ENCODE peak calls at places on chromosomes 6 and 20, in five cellular contexts. T is DND-41, N is MM.1S, D is PC-9, L is GM23248. V is an unnamed sample.

GRCh38 chr6:73694711-73695411 is 1.1 kb upstream of the CD109 start:
- DNase-seq in D (peak), N (no peak), T (no peak), L (peak), V (no peak)

GRCh38 chr6:153553627-153554026 is 422.5 kb upstream of the RGS17 start:
- DNase-seq in L (peak), D (no peak), N (peak), T (no peak), V (peak)

GRCh38 chr6:112180095-112180820 is 74.1 kb downstream of the LAMA4 start:
- DNase-seq in N (peak), T (peak), D (peak), L (peak), V (peak)

GRCh38 chr20:3929713-3930060 is 40.5 kb downstream of the PANK2 start:
- DNase-seq in N (no peak), L (no peak), T (no peak), D (no peak), V (no peak)

GRCh38 chr20:57481281-57481711 is 43.6 kb downstream of the CTCFL start:
- DNase-seq in T (no peak), L (no peak), D (no peak), N (peak), V (no peak)

GRCh38 chr6:122393339-122393896 is 6.0 kb upstream of the HSF2 start:
- DNase-seq in N (no peak), D (no peak), T (no peak), L (peak), V (peak)

GRCh38 chr6:29611426-29611825 is 21.6 kb downstream of the GABBR1 start:
- DNase-seq in L (no peak), T (no peak), N (no peak), D (no peak), V (no peak)

GRCh38 chr6:141326426-141326825 is 806.3 kb upstream of the GJE1 start:
- DNase-seq in N (no peak), D (peak), T (no peak), L (peak), V (no peak)

GRCh38 chr6:97919631-97920030 is 636.6 kb upstream of the MMS22L start:
- DNase-seq in D (no peak), T (no peak), L (no peak), N (no peak), V (no peak)

GRCh38 chr6:21999012-21999528 is 297.8 kb downstream of the PRL start:
- DNase-seq in N (no peak), T (no peak), D (no peak), L (peak), V (no peak)

GRCh38 chr6:106309766-106310373 is 15.7 kb downstream of the ATG5 start:
- DNase-seq in T (no peak), N (no peak), D (no peak), L (peak), V (no peak)

GRCh38 chr20:60006261-60006660 is 48.0 kb downstream of the CDH26 start:
- DNase-seq in T (no peak), L (no peak), N (no peak), D (no peak), V (no peak)

GRCh38 chr6:155287762-155288161 is 23.9 kb downstream of the CLDN20 start:
- DNase-seq in T (no peak), N (no peak), D (no peak), L (no peak), V (no peak)

GRCh38 chr6:23498013-23498412 is 628.0 kb upstream of the NRSN1 start:
- DNase-seq in N (no peak), L (no peak), T (no peak), D (no peak), V (no peak)

GRCh38 chr20:41046716-41047115 is 18.1 kb downstream of the TOP1 start:
- DNase-seq in L (peak), T (no peak), N (no peak), D (no peak), V (no peak)

GRCh38 chr20:14861028-14861699 is 523.8 kb upstream of the FLRT3 start:
- DNase-seq in N (no peak), D (no peak), T (no peak), L (no peak), V (peak)

GRCh38 chr6:169224185-169224695 is 29.4 kb downstream of the THBS2 start:
- DNase-seq in D (no peak), N (no peak), L (peak), T (no peak), V (no peak)

GRCh38 chr6:156555117-156555516 is 222.1 kb upstream of the ARID1B start:
- DNase-seq in N (no peak), D (no peak), L (no peak), T (no peak), V (no peak)

GRCh38 chr20:37687478-37687805 is 6.4 kb upstream of the CTNNBL1 start:
- DNase-seq in T (no peak), L (no peak), D (no peak), N (no peak), V (no peak)

GRCh38 chr6:111759413-111759835 is 113.8 kb downstream of the FYN start:
- DNase-seq in T (no peak), L (peak), N (no peak), D (no peak), V (no peak)

GRCh38 chr20:51358032-51358724 is 184.3 kb downstream of the NFATC2 start:
- DNase-seq in T (no peak), L (no peak), N (no peak), D (no peak), V (no peak)

GRCh38 chr6:130421567-130421966 is 55.8 kb downstream of the TMEM200A start:
- DNase-seq in N (no peak), T (no peak), L (peak), D (no peak), V (no peak)

GRCh38 chr6:138293428-138293827 is 75.1 kb upstream of the PBOV1 start:
- DNase-seq in D (no peak), N (no peak), T (no peak), L (peak), V (no peak)

GRCh38 chr6:14012313-14013036 is 87.7 kb downstream of the RNF182 start:
- DNase-seq in T (no peak), N (no peak), D (no peak), L (no peak), V (no peak)

GRCh38 chr6:113968472-113968871 is 2.5 kb downstream of the HDAC2 start:
- DNase-seq in T (no peak), D (no peak), L (no peak), N (no peak), V (no peak)
- H3K4me3 ChIP-seq in T (peak), D (peak), L (peak), N (no peak), V (peak)

GRCh38 chr6:100892693-100893092 is 11.6 kb upstream of the ASCC3 start:
- DNase-seq in N (no peak), L (no peak), D (no peak), T (no peak), V (peak)
- TF ChIP-seq EZH2 in N (no peak), L (no peak), D (no peak), T (no peak), V (no peak)

DNA sequence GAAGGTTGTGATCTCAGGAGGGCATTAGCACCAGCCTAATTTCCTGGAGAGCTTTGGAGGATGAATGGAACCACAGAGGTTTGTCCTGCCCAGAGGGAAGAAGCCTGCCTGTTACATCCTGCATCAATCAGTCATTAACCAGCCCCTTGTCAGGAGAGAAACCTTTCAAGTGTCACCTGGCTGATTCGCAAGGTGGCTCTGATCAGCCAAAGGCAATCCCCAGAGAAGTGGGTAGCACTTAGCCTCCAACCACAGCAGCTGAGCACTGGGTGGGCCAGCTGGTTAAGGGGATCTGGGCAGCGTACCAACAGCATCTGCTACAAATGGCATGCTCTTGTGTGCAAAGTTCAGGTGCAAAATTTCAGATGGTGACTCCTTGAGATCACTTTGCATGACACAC is 26.9 kb downstream of the ANKEF1 start:
- DNase-seq in L (no peak), D (no peak), T (no peak), N (no peak), V (no peak)
- H3K4me3 ChIP-seq in L (no peak), D (no peak), T (no peak), N (no peak), V (no peak)

GRCh38 chr20:58755751-58756524 is 63.3 kb downstream of the NPEPL1 start:
- DNase-seq in L (no peak), T (no peak), N (no peak), D (no peak), V (no peak)
- TF ChIP-seq EZH2 in L (no peak), T (no peak), N (peak), D (no peak), V (no peak)

DNA sequence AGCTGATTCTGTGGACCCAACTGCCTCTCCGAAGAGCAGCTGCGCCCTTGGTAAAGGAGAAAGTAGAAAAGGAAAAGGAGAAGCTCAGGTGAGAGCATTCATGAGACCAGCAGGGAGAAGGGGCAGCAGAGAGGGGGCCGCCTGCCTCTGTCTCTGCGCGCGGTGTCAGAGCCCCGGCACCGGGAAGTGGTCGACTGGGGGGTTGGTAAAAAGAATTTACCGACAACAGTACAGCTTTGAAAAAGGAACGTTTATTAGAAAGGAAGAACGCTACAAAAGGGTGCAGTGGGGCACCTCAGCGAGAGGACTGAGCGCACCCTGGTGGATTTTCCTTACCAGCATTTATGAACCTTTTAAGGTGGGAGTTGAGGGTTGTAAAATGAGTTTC is 61.9 kb downstream of the GPR6 start:
- DNase-seq in D (peak), N (peak), L (peak), T (peak), V (peak)
- H3K4me3 ChIP-seq in D (peak), N (peak), L (no peak), T (peak), V (peak)

DNA sequence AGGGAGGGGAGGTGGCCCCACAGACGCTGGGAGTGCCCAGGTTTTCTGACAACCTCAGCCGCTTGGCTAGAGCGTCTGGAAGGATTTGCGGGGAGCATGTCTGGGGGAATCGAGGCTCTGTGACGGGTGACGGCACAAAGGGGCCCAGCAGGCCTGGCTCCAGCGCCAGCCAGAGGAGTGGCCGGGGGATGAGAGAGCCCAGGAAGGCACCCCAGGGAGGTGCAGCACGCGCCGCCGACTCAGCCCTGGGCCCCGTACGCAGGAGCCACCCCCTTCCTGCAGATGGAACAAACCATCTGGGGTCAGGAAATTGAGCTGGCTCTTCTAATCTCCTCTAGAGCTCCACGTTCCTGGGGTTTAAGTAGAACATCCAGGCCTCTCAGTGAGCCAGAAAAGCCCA is 5.9 kb upstream of the SLCO4A1 start:
- DNase-seq in D (no peak), L (no peak), N (no peak), T (peak), V (no peak)
- TF ChIP-seq EZH2 in D (no peak), L (no peak), N (no peak), T (no peak), V (no peak)

GRCh38 chr20:540391-541201 is 3.0 kb downstream of the CSNK2A1 start:
- DNase-seq in D (no peak), T (no peak), N (no peak), L (no peak), V (no peak)

GRCh38 chr20:536426-537012 is 7.1 kb downstream of the CSNK2A1 start:
- DNase-seq in T (no peak), L (no peak), N (no peak), D (no peak), V (no peak)

GRCh38 chr20:539848-540247 is 3.7 kb downstream of the CSNK2A1 start:
- DNase-seq in L (peak), N (no peak), T (no peak), D (no peak), V (no peak)

GRCh38 chr20:537983-538382 is 5.6 kb downstream of the CSNK2A1 start:
- DNase-seq in L (no peak), D (no peak), T (no peak), N (no peak), V (no peak)

DNA sequence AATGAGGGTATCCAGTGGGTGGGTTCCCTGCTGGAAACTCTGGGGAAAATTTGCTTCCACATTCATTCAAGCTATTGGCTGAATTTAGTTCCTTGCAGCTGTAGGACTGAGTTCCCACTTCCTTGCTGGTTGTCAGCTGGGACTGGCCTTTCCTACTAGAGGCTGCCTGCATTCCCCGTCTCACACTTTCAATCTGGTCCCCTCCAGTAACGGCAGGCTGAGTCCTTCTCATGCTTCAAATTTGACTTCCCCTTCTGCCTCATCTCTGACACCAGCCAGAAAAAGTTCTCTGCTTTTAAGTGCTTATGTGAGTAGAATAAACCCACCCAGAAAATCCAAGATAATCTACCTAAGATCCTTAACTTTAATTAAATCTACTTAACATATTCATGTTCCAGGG is 4.4 kb downstream of the CSNK2A1 start:
- DNase-seq in L (no peak), T (no peak), N (no peak), D (no peak), V (no peak)
- H3K4me3 ChIP-seq in L (no peak), T (no peak), N (no peak), D (no peak), V (no peak)

DNA sequence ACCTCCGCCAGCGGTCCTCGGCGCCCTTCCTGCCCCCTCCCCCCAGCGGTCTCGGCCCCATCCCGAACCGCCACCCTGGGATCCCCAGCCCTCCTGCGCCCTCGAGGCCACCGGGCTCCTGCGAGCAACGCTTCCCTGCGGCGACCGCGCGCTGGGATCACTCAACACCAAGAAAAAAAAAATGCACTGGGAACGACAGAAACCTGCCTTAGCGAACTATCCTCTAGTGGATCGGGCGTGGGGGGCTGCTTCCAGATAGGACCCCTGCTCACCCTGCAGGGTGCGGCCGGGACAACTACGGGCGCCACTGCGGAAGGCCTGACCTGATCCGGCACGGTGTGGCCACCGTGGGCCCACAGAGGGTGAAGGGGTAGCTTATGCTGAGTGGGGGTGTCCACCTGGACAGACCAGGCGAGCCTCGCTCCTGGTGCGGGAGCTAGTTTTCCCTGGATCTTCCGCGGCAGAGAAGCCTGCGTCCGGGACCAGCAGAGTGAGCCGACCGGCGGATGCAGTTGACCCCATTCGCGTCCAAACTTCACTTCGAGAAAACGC is 38.0 kb downstream of the NCR2 start:
- DNase-seq in T (no peak), L (no peak), D (no peak), N (no peak), V (no peak)
- TF ChIP-seq EZH2 in T (no peak), L (no peak), D (no peak), N (no peak), V (peak)

GRCh38 chr6:11727995-11728961 is 50.3 kb downstream of the ADTRP start:
- DNase-seq in D (no peak), T (no peak), L (no peak), N (peak), V (no peak)
- H3K4me3 ChIP-seq in D (no peak), T (no peak), L (no peak), N (peak), V (no peak)

DNA sequence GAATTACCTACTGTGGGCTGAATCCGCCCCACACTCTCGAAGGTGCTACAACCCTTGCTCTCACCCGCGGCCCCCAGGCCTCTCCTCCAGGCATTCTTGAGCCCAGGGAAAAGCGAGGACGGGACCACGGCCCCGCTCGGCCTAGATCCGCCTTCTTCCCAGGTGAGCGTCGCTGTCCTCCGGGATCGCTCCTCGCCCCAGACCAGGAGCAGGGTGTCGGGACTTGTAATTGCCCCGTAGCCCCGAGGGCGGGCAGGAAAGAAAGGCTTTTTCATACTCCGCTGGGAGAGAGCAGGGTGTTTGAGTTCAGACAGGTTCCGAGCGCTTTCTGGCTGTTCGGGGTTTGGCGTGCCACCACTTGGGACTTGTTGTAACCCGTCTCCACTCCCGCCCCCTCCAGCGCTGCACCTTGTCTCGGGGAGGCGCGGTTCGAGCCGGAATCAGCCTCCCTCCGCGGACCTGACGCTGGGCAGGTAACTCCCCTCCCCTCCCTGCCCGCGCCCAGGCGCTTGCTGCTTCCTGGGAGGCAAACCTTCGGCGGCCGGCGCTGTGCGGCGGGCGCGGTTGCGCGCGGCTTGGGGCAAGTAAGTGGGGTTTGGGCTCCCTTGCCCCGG is at the start of gene FAM83B:
- DNase-seq in L (no peak), D (peak), N (no peak), T (no peak), V (peak)
- TF ChIP-seq EZH2 in L (peak), D (no peak), N (no peak), T (no peak), V (peak)